ENCODE peak calls at places on chromosomes 2 and 18, in nine cellular contexts. W, C, I, A, X, L, V, Z and O are unnamed samples.

GRCh38 chr18:51621103-51621969 is 423.9 kb upstream of the MEX3C start:
- DNase-seq in Z (peak), A (peak), W (peak), X (peak), I (peak), C (no peak), L (peak), V (peak), O (peak)

GRCh38 chr2:182901748-182902147 is 35.3 kb upstream of the FRZB start:
- DNase-seq in A (no peak), V (no peak), Z (no peak), I (no peak), L (no peak), X (no peak), C (no peak), W (no peak), O (no peak)

GRCh38 chr2:37831081-37831780 is 93.9 kb upstream of the RMDN2 start:
- DNase-seq in I (no peak), A (no peak), V (no peak), C (no peak), Z (no peak), W (no peak), L (no peak), X (no peak), O (no peak)

GRCh38 chr2:74291217-74291551 is 52.0 kb downstream of the SLC4A5 start:
- DNase-seq in A (no peak), Z (no peak), L (no peak), W (no peak), C (no peak), I (no peak), V (no peak), X (no peak), O (no peak)

GRCh38 chr2:28161466-28161865 is 231.2 kb upstream of the FOSL2 start:
- DNase-seq in C (no peak), V (no peak), L (no peak), A (no peak), W (peak), X (no peak), I (peak), Z (no peak), O (no peak)

GRCh38 chr2:238242731-238243495 is 3.1 kb upstream of the HES6 start:
- DNase-seq in V (no peak), Z (peak), L (no peak), W (no peak), C (no peak), I (peak), A (no peak), X (no peak), O (no peak)

GRCh38 chr18:48454146-48454796 is 45.1 kb upstream of the ZBTB7C start:
- DNase-seq in Z (peak), C (no peak), I (no peak), V (no peak), L (no peak), A (no peak), W (no peak), X (no peak), O (no peak)

GRCh38 chr2:238985931-238986446 is 138.1 kb downstream of the TWIST2 start:
- DNase-seq in I (no peak), X (peak), Z (no peak), W (no peak), A (no peak), C (no peak), L (no peak), V (no peak), O (peak)

GRCh38 chr2:53268626-53269025 is 499.0 kb upstream of the CHAC2 start:
- DNase-seq in V (no peak), L (no peak), Z (no peak), X (no peak), W (no peak), I (no peak), C (no peak), A (no peak), O (no peak)

GRCh38 chr2:36290306-36290705 is 65.3 kb upstream of the CRIM1 start:
- DNase-seq in W (peak), C (no peak), A (no peak), V (no peak), L (no peak), I (peak), X (no peak), Z (no peak), O (no peak)

GRCh38 chr2:74571058-74571457 is 16.5 kb downstream of the DOK1 start:
- DNase-seq in I (no peak), W (no peak), X (no peak), L (no peak), V (peak), C (no peak), Z (no peak), A (no peak), O (no peak)

GRCh38 chr18:55334875-55335274 is 253.1 kb downstream of the TCF4 start:
- DNase-seq in C (no peak), L (no peak), X (no peak), A (no peak), V (no peak), W (no peak), Z (peak), I (no peak), O (no peak)

GRCh38 chr18:11672846-11673454 is 16.1 kb upstream of the GNAL start:
- DNase-seq in X (no peak), I (no peak), A (no peak), L (no peak), V (no peak), Z (no peak), W (no peak), C (no peak), O (no peak)

GRCh38 chr2:177610813-177611212 is 218.2 kb downstream of the AGPS start:
- DNase-seq in V (no peak), I (no peak), X (no peak), L (no peak), Z (no peak), C (no peak), W (no peak), A (no peak), O (no peak)

GRCh38 chr2:105883911-105884694 is 139.4 kb downstream of the NCK2 start:
- DNase-seq in W (no peak), C (no peak), X (no peak), I (no peak), V (no peak), L (no peak), Z (no peak), A (no peak), O (no peak)

GRCh38 chr2:70726947-70727725 is 40.9 kb downstream of the ADD2 start:
- DNase-seq in X (no peak), W (peak), Z (no peak), V (no peak), C (no peak), A (no peak), L (no peak), I (no peak), O (no peak)

GRCh38 chr2:95060446-95061118 is 35.1 kb downstream of the MAL start:
- DNase-seq in L (no peak), A (no peak), Z (no peak), C (no peak), X (no peak), V (no peak), I (no peak), W (no peak), O (no peak)

GRCh38 chr2:223887127-223887526 is 49.7 kb upstream of the AP1S3 start:
- DNase-seq in Z (no peak), A (no peak), C (no peak), V (no peak), W (peak), L (no peak), X (no peak), I (no peak), O (no peak)

GRCh38 chr2:43773876-43774613 is at the start of gene DYNC2LI1:
- DNase-seq in V (peak), I (peak), L (peak), W (peak), Z (peak), C (peak), A (peak), X (peak), O (peak)

GRCh38 chr2:158487419-158487818 is 30.7 kb downstream of the PKP4 start:
- DNase-seq in X (no peak), Z (peak), V (no peak), L (no peak), I (peak), C (no peak), W (peak), A (no peak), O (no peak)

GRCh38 chr2:61023670-61024069 is 5.6 kb upstream of the PUS10 start:
- DNase-seq in X (no peak), W (no peak), A (no peak), I (no peak), V (no peak), C (no peak), Z (no peak), L (no peak), O (no peak)

GRCh38 chr2:105919826-105920225 is 175.1 kb downstream of the NCK2 start:
- DNase-seq in C (peak), A (peak), I (peak), W (peak), Z (no peak), L (no peak), V (peak), X (no peak), O (peak)

GRCh38 chr2:214139630-214140284 is 271.1 kb upstream of the VWC2L start:
- DNase-seq in I (no peak), A (no peak), L (no peak), Z (no peak), C (no peak), W (no peak), X (no peak), V (no peak), O (no peak)

GRCh38 chr2:10691521-10691920 is 1.7 kb upstream of the NOL10 start:
- DNase-seq in X (no peak), C (no peak), A (no peak), I (no peak), W (no peak), V (no peak), Z (no peak), L (no peak), O (no peak)

GRCh38 chr18:64103979-64104378 is 44.9 kb downstream of the LINC00305 start:
- DNase-seq in L (no peak), A (peak), C (no peak), X (peak), I (no peak), W (no peak), V (no peak), Z (no peak), O (no peak)

GRCh38 chr2:178117725-178118124 is 5.5 kb downstream of the RBM45 start:
- DNase-seq in A (no peak), V (no peak), X (no peak), L (no peak), Z (no peak), C (no peak), I (no peak), W (no peak), O (no peak)

GRCh38 chr2:175153-175786 is 88.6 kb downstream of the SH3YL1 start:
- DNase-seq in V (no peak), W (no peak), L (no peak), C (no peak), Z (no peak), A (no peak), I (no peak), X (no peak), O (no peak)

GRCh38 chr2:229132236-229132635 is 138.9 kb downstream of the PID1 start:
- DNase-seq in L (no peak), W (no peak), X (no peak), Z (peak), V (no peak), A (no peak), C (no peak), I (no peak), O (no peak)

GRCh38 chr2:229130522-229130921 is 140.6 kb downstream of the PID1 start:
- DNase-seq in W (peak), L (no peak), X (no peak), I (no peak), Z (no peak), A (no peak), C (no peak), V (no peak), O (no peak)

GRCh38 chr2:229137623-229138022 is 133.5 kb downstream of the PID1 start:
- DNase-seq in Z (no peak), X (no peak), V (no peak), L (no peak), W (no peak), A (no peak), C (no peak), I (no peak), O (no peak)

GRCh38 chr2:229129738-229130371 is 141.2 kb downstream of the PID1 start:
- DNase-seq in X (no peak), Z (peak), I (peak), C (no peak), A (no peak), V (no peak), W (peak), L (no peak), O (no peak)

GRCh38 chr2:229133155-229133772 is 137.8 kb downstream of the PID1 start:
- DNase-seq in W (peak), V (peak), A (no peak), C (no peak), Z (peak), I (peak), L (no peak), X (peak), O (no peak)
- TF ChIP-seq CTCF in W (peak), V (peak), A (no peak), C (no peak), Z (peak), I (peak), L (peak), X (peak), O (peak)

DNA sequence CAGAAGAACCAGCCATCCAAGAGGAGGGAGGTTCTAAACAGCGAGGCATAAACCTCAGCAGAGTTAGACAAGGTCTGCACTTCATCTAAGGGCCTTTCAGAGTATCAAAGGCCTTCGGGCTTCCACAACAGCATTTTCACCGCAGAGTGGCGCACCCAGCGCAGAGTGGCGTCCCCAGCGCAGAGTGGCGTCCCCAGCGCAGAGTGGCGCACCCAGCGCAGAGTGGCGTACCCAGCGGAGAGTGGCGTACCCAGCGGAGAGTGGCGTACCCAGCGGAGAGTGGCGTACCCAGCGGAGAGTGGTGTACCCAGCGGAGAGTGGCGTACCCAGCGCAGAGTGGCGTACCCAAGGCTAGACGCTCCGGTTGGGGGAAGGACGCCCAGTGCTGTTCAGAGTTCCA is 137.9 kb downstream of the ZNF516 start:
- DNase-seq in I (no peak), A (no peak), W (no peak), C (no peak), X (no peak), L (no peak), Z (no peak), V (no peak), O (no peak)
- TF ChIP-seq CTCF in I (no peak), A (no peak), W (no peak), C (no peak), X (no peak), L (no peak), Z (no peak), V (no peak), O (no peak)

GRCh38 chr2:19746611-19747309 is 155.0 kb downstream of the TTC32 start:
- DNase-seq in X (peak), Z (no peak), I (peak), V (peak), A (peak), C (no peak), L (peak), W (peak), O (peak)
- TF ChIP-seq CTCF in X (peak), Z (no peak), I (peak), V (peak), A (peak), C (no peak), L (peak), W (peak), O (peak)

GRCh38 chr2:230969673-230970015 is 26.3 kb upstream of the SPATA3 start:
- DNase-seq in C (no peak), L (no peak), A (no peak), W (no peak), X (no peak), Z (no peak), V (no peak), I (no peak), O (no peak)
- TF ChIP-seq CTCF in C (no peak), L (no peak), A (no peak), W (no peak), X (no peak), Z (no peak), V (no peak), I (no peak), O (no peak)

GRCh38 chr2:120867290-120868231 is 131.9 kb downstream of the GLI2 start:
- DNase-seq in Z (peak), X (peak), L (no peak), V (no peak), C (no peak), I (peak), A (peak), W (peak), O (peak)
- TF ChIP-seq CTCF in Z (no peak), X (no peak), L (no peak), V (no peak), C (no peak), I (no peak), A (no peak), W (no peak), O (no peak)

GRCh38 chr2:131673400-131674173 is 145.9 kb downstream of the CCDC74A start:
- DNase-seq in I (peak), L (peak), V (peak), W (peak), C (peak), Z (peak), X (peak), A (peak), O (peak)

DNA sequence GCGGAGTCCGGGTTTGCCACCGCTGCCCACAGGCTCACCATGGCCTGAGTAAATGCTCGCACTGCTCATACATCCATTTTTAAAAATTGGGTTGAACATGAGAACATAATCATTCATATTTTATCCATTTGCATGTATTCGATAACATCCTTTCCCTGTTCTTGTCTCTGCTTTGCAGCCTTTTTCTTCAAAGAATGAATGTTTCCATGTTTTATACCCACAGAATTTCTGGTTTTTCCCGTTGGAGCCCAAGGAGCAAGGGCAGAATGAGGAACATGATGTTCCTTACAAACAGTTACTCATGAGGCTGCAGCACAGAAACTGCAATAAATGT is 146.5 kb downstream of the CCDC74A start:
- DNase-seq in V (no peak), Z (no peak), L (no peak), I (no peak), X (no peak), C (no peak), W (no peak), A (no peak), O (no peak)
- TF ChIP-seq CTCF in V (no peak), Z (no peak), L (no peak), I (no peak), X (no peak), C (peak), W (no peak), A (no peak), O (no peak)